ENCODE peak calls at places on chromosomes 5 and 9, in five cellular contexts. One of them, this sample, is unnamed.

GRCh38 chr5:111280282-111280901 is 56.2 kb downstream of the CAMK4 start:
- DNase-seq in GM12878: no peak
- DNase-seq in HepG2: no peak
- DNase-seq in GM23338: no peak
- DNase-seq in K562: no peak
- DNase-seq in this sample: no peak

GRCh38 chr9:129394011-129394919 is 216.2 kb upstream of the IER5L start:
- DNase-seq in GM12878: no peak
- DNase-seq in K562: no peak
- DNase-seq in GM23338: no peak
- DNase-seq in HepG2: no peak
- DNase-seq in this sample: no peak

GRCh38 chr5:42620579-42621216 is 135.9 kb upstream of the CCDC152 start:
- DNase-seq in GM12878: no peak
- DNase-seq in K562: no peak
- DNase-seq in HepG2: no peak
- DNase-seq in GM23338: no peak
- DNase-seq in this sample: no peak

GRCh38 chr5:139395844-139396640 is 1.1 kb upstream of the PROB1 start:
- DNase-seq in GM23338: no peak
- DNase-seq in HepG2: no peak
- DNase-seq in K562: no peak
- DNase-seq in GM12878: no peak
- DNase-seq in this sample: no peak

GRCh38 chr5:145811834-145812625 is 23.1 kb downstream of the PRELID2 start:
- DNase-seq in K562: no peak
- DNase-seq in GM12878: no peak
- DNase-seq in HepG2: peak
- DNase-seq in GM23338: peak
- DNase-seq in this sample: no peak

GRCh38 chr5:175306381-175306780 is 137.6 kb downstream of the DRD1 start:
- DNase-seq in GM23338: no peak
- DNase-seq in K562: no peak
- DNase-seq in HepG2: no peak
- DNase-seq in GM12878: no peak
- DNase-seq in this sample: peak

GRCh38 chr5:171390883-171391677 is 3.4 kb downstream of the NPM1 start:
- DNase-seq in GM12878: no peak
- DNase-seq in HepG2: no peak
- DNase-seq in GM23338: no peak
- DNase-seq in K562: no peak
- DNase-seq in this sample: no peak

GRCh38 chr9:95834281-95834907 is 41.1 kb upstream of the ERCC6L2 start:
- DNase-seq in GM23338: no peak
- DNase-seq in HepG2: no peak
- DNase-seq in K562: peak
- DNase-seq in GM12878: no peak
- DNase-seq in this sample: no peak

GRCh38 chr5:163504091-163504931 is 1.1 kb upstream of the MAT2B start:
- DNase-seq in K562: peak
- DNase-seq in HepG2: peak
- DNase-seq in GM23338: peak
- DNase-seq in GM12878: no peak
- DNase-seq in this sample: no peak

GRCh38 chr5:29134418-29134817 is 2059.1 kb upstream of the CDH6 start:
- DNase-seq in GM23338: no peak
- DNase-seq in K562: peak
- DNase-seq in GM12878: no peak
- DNase-seq in HepG2: no peak
- DNase-seq in this sample: no peak

GRCh38 chr9:35558185-35558584 is 46.9 kb upstream of the TESK1 start:
- DNase-seq in K562: no peak
- DNase-seq in HepG2: no peak
- DNase-seq in GM12878: no peak
- DNase-seq in GM23338: no peak
- DNase-seq in this sample: no peak

GRCh38 chr5:8864053-8864452 is 681.8 kb downstream of the SEMA5A start:
- DNase-seq in GM12878: no peak
- DNase-seq in GM23338: peak
- DNase-seq in K562: no peak
- DNase-seq in HepG2: no peak
- DNase-seq in this sample: no peak

GRCh38 chr9:137390553-137391410 is 32.2 kb downstream of the EXD3 start:
- DNase-seq in GM23338: no peak
- DNase-seq in GM12878: no peak
- DNase-seq in HepG2: no peak
- DNase-seq in K562: no peak
- DNase-seq in this sample: no peak

GRCh38 chr5:146816775-146817387 is 61.7 kb downstream of the PPP2R2B start:
- DNase-seq in HepG2: no peak
- DNase-seq in GM12878: no peak
- DNase-seq in K562: no peak
- DNase-seq in GM23338: peak
- DNase-seq in this sample: no peak

GRCh38 chr9:134403292-134403681 is 77.0 kb downstream of the RXRA start:
- DNase-seq in GM12878: no peak
- DNase-seq in GM23338: no peak
- DNase-seq in HepG2: no peak
- DNase-seq in K562: no peak
- DNase-seq in this sample: no peak

GRCh38 chr9:115391166-115391825 is 273.3 kb upstream of the TNC start:
- DNase-seq in K562: no peak
- DNase-seq in GM12878: no peak
- DNase-seq in HepG2: no peak
- DNase-seq in GM23338: no peak
- DNase-seq in this sample: no peak

GRCh38 chr9:21160178-21160577 is 6.3 kb downstream of the IFNA21 start:
- DNase-seq in HepG2: no peak
- DNase-seq in GM12878: peak
- DNase-seq in K562: no peak
- DNase-seq in GM23338: no peak
- DNase-seq in this sample: no peak

GRCh38 chr5:72245517-72246238 is 74.4 kb downstream of the MRPS27 start:
- DNase-seq in GM23338: no peak
- DNase-seq in HepG2: no peak
- DNase-seq in GM12878: no peak
- DNase-seq in K562: no peak
- DNase-seq in this sample: no peak

GRCh38 chr5:102554728-102555127 is 55.9 kb upstream of the SLCO6A1 start:
- DNase-seq in K562: no peak
- DNase-seq in GM23338: peak
- DNase-seq in GM12878: no peak
- DNase-seq in HepG2: peak
- DNase-seq in this sample: no peak

GRCh38 chr5:114928644-114929462 is 240.9 kb downstream of the TRIM36 start:
- DNase-seq in GM12878: no peak
- DNase-seq in GM23338: no peak
- DNase-seq in K562: no peak
- DNase-seq in HepG2: no peak
- DNase-seq in this sample: no peak

GRCh38 chr9:133580971-133581370 is 28.2 kb downstream of the FAM163B start:
- DNase-seq in HepG2: no peak
- DNase-seq in K562: no peak
- DNase-seq in GM23338: no peak
- DNase-seq in GM12878: no peak
- DNase-seq in this sample: no peak

GRCh38 chr9:4277531-4277991 is 22.3 kb downstream of the GLIS3 start:
- DNase-seq in GM23338: peak
- DNase-seq in GM12878: no peak
- DNase-seq in K562: no peak
- DNase-seq in HepG2: no peak
- DNase-seq in this sample: peak

GRCh38 chr5:2704806-2705645 is 46.5 kb downstream of the IRX2 start:
- DNase-seq in GM12878: no peak
- DNase-seq in GM23338: no peak
- DNase-seq in K562: no peak
- DNase-seq in HepG2: no peak
- DNase-seq in this sample: no peak

GRCh38 chr5:107704686-107705389 is 34.1 kb upstream of the EFNA5 start:
- DNase-seq in GM12878: no peak
- DNase-seq in K562: no peak
- DNase-seq in HepG2: no peak
- DNase-seq in GM23338: no peak
- DNase-seq in this sample: no peak

GRCh38 chr5:120934003-120934402 is 469.9 kb downstream of the PRR16 start:
- DNase-seq in GM12878: no peak
- DNase-seq in HepG2: no peak
- DNase-seq in GM23338: no peak
- DNase-seq in K562: no peak
- DNase-seq in this sample: no peak

GRCh38 chr9:134751630-134752029 is 110.0 kb downstream of the COL5A1 start:
- DNase-seq in K562: no peak
- DNase-seq in GM23338: no peak
- DNase-seq in HepG2: no peak
- DNase-seq in GM12878: no peak
- DNase-seq in this sample: no peak

GRCh38 chr9:114321759-114322158 is 1.1 kb upstream of the ORM1 start:
- DNase-seq in GM23338: no peak
- DNase-seq in HepG2: no peak
- DNase-seq in K562: no peak
- DNase-seq in GM12878: no peak
- DNase-seq in this sample: no peak

GRCh38 chr9:97293207-97293721 is 14.2 kb upstream of the CCDC180 start:
- DNase-seq in HepG2: peak
- DNase-seq in GM12878: no peak
- DNase-seq in GM23338: peak
- DNase-seq in K562: no peak
- DNase-seq in this sample: no peak
- TF ChIP-seq JUNB in HepG2: no peak
- TF ChIP-seq JUNB in GM12878: no peak
- TF ChIP-seq JUNB in GM23338: no peak
- TF ChIP-seq JUNB in K562: no peak
- TF ChIP-seq JUNB in this sample: no peak

GRCh38 chr9:12614488-12614887 is 78.7 kb upstream of the TYRP1 start:
- DNase-seq in GM12878: no peak
- DNase-seq in K562: no peak
- DNase-seq in GM23338: no peak
- DNase-seq in HepG2: no peak
- DNase-seq in this sample: no peak

DNA sequence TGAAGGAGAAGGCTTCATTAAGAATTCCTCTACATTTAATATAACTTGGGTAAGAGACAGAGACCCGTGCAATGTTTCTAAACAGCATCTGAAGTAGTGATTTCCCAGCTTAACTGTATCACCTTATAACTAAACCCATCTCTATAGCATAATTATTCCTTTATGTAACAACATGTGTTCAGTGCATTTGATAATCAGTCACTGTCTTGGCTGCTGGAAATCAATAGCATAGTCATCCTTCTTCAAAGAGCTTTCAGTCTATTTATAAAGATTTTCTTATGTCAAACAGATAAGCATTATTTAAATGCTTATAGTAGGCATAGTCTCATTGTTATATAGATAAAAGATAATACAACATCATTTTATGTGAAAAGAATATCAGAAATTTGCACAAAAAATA is 80.1 kb upstream of the TYRP1 start:
- DNase-seq in GM23338: no peak
- DNase-seq in HepG2: no peak
- DNase-seq in K562: no peak
- DNase-seq in GM12878: no peak
- DNase-seq in this sample: no peak
- TF ChIP-seq JUNB in GM23338: no peak
- TF ChIP-seq JUNB in HepG2: no peak
- TF ChIP-seq JUNB in K562: no peak
- TF ChIP-seq JUNB in GM12878: no peak
- TF ChIP-seq JUNB in this sample: no peak

DNA sequence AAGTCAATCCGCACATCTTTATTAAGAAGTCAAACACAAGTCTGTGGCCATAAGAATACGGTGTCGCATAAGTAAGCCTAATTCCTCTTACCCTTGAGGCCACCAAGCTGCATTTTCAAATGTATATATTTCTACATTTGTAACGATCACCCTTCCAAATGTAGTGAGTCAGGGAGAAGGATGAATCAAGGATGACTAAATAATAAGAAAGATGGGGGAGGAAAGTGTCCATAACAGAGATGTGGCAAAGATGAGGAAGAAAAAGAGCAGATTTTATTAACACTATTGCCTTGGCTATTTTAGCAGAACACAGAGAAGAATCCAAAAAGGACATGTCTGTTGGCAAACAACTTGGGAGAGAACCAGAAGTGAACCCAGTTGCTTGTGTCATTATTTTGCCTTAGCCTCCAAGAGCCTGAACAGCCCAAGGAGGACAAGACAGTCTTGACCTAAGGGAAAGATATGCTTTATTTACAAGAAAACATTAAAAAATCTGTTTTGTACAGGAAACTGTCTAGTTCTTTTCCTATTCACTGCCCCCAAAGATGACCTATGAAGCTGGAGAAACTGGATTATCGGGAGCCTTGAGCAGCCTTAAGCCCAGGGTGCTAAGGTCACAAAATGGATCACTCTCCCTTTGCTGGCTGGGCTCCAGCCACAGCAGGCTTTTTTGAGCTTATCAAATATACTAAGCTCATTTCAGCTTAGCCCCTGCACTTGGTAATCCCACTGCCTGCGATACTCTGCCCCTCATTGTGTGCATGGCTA is 101.5 kb downstream of the PLCXD3 start:
- DNase-seq in HepG2: no peak
- DNase-seq in GM12878: no peak
- DNase-seq in K562: no peak
- DNase-seq in GM23338: no peak
- DNase-seq in this sample: no peak
- TF ChIP-seq JUNB in HepG2: no peak
- TF ChIP-seq JUNB in GM12878: no peak
- TF ChIP-seq JUNB in K562: no peak
- TF ChIP-seq JUNB in GM23338: no peak
- TF ChIP-seq JUNB in this sample: peak

GRCh38 chr5:99644822-99645221 is 716.0 kb upstream of the CHD1 start:
- DNase-seq in HepG2: no peak
- DNase-seq in GM12878: no peak
- DNase-seq in K562: no peak
- DNase-seq in GM23338: no peak
- DNase-seq in this sample: no peak
- TF ChIP-seq JUNB in HepG2: no peak
- TF ChIP-seq JUNB in GM12878: no peak
- TF ChIP-seq JUNB in K562: no peak
- TF ChIP-seq JUNB in GM23338: no peak
- TF ChIP-seq JUNB in this sample: no peak